ENCODE peak calls at places on chromosomes 5 and 9, in nine cellular contexts. F is WTC11, I is fibroblast of mammary gland, M is psoas muscle, L is endothelial cell, V is fibroblast of the aortic adventitia, Z is endodermal cell, K is body of pancreas, E is NB4. W is an unnamed sample.

GRCh38 chr5:115542651-115543364 is 1.8 kb downstream of the FEM1C start:
- DNase-seq in F (no peak), I (no peak), M (no peak), L (no peak), V (no peak), Z (no peak), K (no peak), E (peak; percentile 16), W (no peak)

GRCh38 chr5:150532996-150533395 is 25.1 kb downstream of the NDST1 start:
- DNase-seq in F (no peak), I (no peak), M (no peak), L (no peak), V (no peak), Z (no peak), K (no peak), E (no peak), W (no peak)

GRCh38 chr9:114995681-114996221 is 65.4 kb upstream of the TNFSF8 start:
- DNase-seq in F (no peak), I (no peak), M (no peak), L (no peak), V (no peak), Z (no peak), K (peak; percentile 26), E (peak; percentile 64), W (no peak)

GRCh38 chr9:21070171-21070571 is 7.6 kb downstream of the IFNB1 start:
- DNase-seq in F (peak; percentile 32), I (peak; percentile 94), M (no peak), L (peak; percentile 47), V (peak; percentile 99), Z (peak; percentile 67), K (peak; percentile 19), E (peak; percentile 65), W (peak; percentile 6)

GRCh38 chr9:97895695-97896332 is 26.5 kb downstream of the TRMO start:
- DNase-seq in F (peak; percentile 64), I (peak; percentile 54), M (no peak), L (peak; percentile 37), V (peak; percentile 27), Z (peak; percentile 87), K (no peak), E (peak; percentile 53), W (no peak)

GRCh38 chr5:110702704-110703103 is 23.8 kb downstream of the TMEM232 start:
- DNase-seq in F (no peak), I (no peak), M (no peak), L (no peak), V (no peak), Z (no peak), K (no peak), E (no peak), W (no peak)

GRCh38 chr5:139667730-139668063 is 19.5 kb downstream of the CXXC5 start:
- DNase-seq in F (no peak), I (peak; percentile 58), M (no peak), L (no peak), V (no peak), Z (no peak), K (no peak), E (no peak), W (no peak)

GRCh38 chr9:69865986-69866385 is 45.4 kb downstream of the CFAP95 start:
- DNase-seq in F (no peak), I (no peak), M (no peak), L (no peak), V (peak; percentile 31), Z (no peak), K (no peak), E (no peak), W (no peak)

GRCh38 chr5:35919191-35919590 is 19.2 kb downstream of the CAPSL start:
- DNase-seq in F (no peak), I (peak; percentile 82), M (no peak), L (no peak), V (peak; percentile 85), Z (no peak), K (no peak), E (no peak), W (no peak)

GRCh38 chr5:31824886-31825774 is 186.2 kb downstream of the PDZD2 start:
- DNase-seq in F (peak; percentile 52), I (peak; percentile 71), M (no peak), L (peak; percentile 62), V (peak; percentile 75), Z (peak; percentile 85), K (peak; percentile 48), E (peak; percentile 67), W (peak; percentile 59)

GRCh38 chr9:32863291-32863690 is 80.0 kb downstream of the TMEM215 start:
- DNase-seq in F (no peak), I (no peak), M (no peak), L (no peak), V (no peak), Z (no peak), K (no peak), E (no peak), W (no peak)

GRCh38 chr9:88971131-88971960 is 19.9 kb upstream of the S1PR3 start:
- DNase-seq in F (no peak), I (no peak), M (no peak), L (no peak), V (no peak), Z (peak; percentile 55), K (no peak), E (no peak), W (no peak)

GRCh38 chr5:40221796-40222195 is 457.9 kb upstream of the PTGER4 start:
- DNase-seq in F (no peak), I (peak; percentile 94), M (no peak), L (no peak), V (peak; percentile 73), Z (no peak), K (no peak), E (no peak), W (no peak)

GRCh38 chr5:14449052-14449661 is 132.4 kb upstream of the OTULINL start:
- DNase-seq in F (no peak), I (peak; percentile 99), M (no peak), L (no peak), V (peak; percentile 95), Z (no peak), K (no peak), E (no peak), W (no peak)

GRCh38 chr9:97398999-97399758 is 12.7 kb upstream of the TDRD7 start:
- DNase-seq in F (peak; percentile 83), I (peak; percentile 80), M (peak; percentile 71), L (peak; percentile 85), V (peak; percentile 68), Z (peak; percentile 95), K (peak; percentile 89), E (peak; percentile 77), W (peak; percentile 83)

GRCh38 chr9:38689678-38690077 is 30.3 kb downstream of the FAM240B start:
- DNase-seq in F (peak; percentile 42), I (no peak), M (no peak), L (no peak), V (peak; percentile 28), Z (peak; percentile 89), K (peak; percentile 36), E (no peak), W (no peak)

GRCh38 chr5:6522337-6522736 is 73.7 kb downstream of the UBE2QL1 start:
- DNase-seq in F (no peak), I (no peak), M (no peak), L (no peak), V (no peak), Z (no peak), K (no peak), E (no peak), W (no peak)

GRCh38 chr9:120284796-120285195 is 295.2 kb downstream of the CDK5RAP2 start:
- DNase-seq in F (no peak), I (no peak), M (no peak), L (no peak), V (no peak), Z (no peak), K (no peak), E (no peak), W (no peak)

GRCh38 chr9:127262621-127263020 is 2.0 kb upstream of the GARNL3 start:
- DNase-seq in F (no peak), I (no peak), M (no peak), L (no peak), V (no peak), Z (no peak), K (no peak), E (no peak), W (no peak)

GRCh38 chr9:128917151-128917849 is 3.5 kb upstream of the PHYHD1 start:
- DNase-seq in F (no peak), I (peak; percentile 88), M (peak; percentile 91), L (no peak), V (peak; percentile 92), Z (peak; percentile 38), K (peak; percentile 94), E (no peak), W (no peak)

GRCh38 chr9:74512416-74512815 is 15.3 kb downstream of the RORB start:
- DNase-seq in F (no peak), I (no peak), M (no peak), L (no peak), V (no peak), Z (no peak), K (no peak), E (no peak), W (no peak)

GRCh38 chr9:128001411-128002298 is 20.9 kb upstream of the EEIG1 start:
- DNase-seq in F (peak; percentile 46), I (peak; percentile 77), M (no peak), L (no peak), V (peak; percentile 93), Z (peak; percentile 85), K (no peak), E (no peak), W (peak; percentile 35)

GRCh38 chr9:86639899-86640379 is 285.7 kb upstream of the TUT7 start:
- DNase-seq in F (peak; percentile 22), I (no peak), M (no peak), L (peak; percentile 19), V (no peak), Z (peak; percentile 61), K (peak; percentile 32), E (no peak), W (peak; percentile 43)
- TF ChIP-seq CTCF in F (no peak), I (no peak), M (no peak), L (peak; percentile 27), V (peak; percentile 19), Z (peak; percentile 67), K (peak; percentile 32), E (no peak), W (peak; percentile 25)

GRCh38 chr5:163459888-163460561 is at the start of gene NUDCD2:
- DNase-seq in F (peak; percentile 93), I (peak; percentile 99), M (peak; percentile 99), L (peak; percentile 94), V (peak; percentile 99), Z (peak; percentile 99), K (peak; percentile 96), E (peak; percentile 98), W (peak; percentile 94)
- TF ChIP-seq CTCF in F (no peak), I (no peak), M (peak; percentile 28), L (no peak), V (no peak), Z (peak; percentile 56), K (peak; percentile 36), E (no peak), W (no peak)

DNA sequence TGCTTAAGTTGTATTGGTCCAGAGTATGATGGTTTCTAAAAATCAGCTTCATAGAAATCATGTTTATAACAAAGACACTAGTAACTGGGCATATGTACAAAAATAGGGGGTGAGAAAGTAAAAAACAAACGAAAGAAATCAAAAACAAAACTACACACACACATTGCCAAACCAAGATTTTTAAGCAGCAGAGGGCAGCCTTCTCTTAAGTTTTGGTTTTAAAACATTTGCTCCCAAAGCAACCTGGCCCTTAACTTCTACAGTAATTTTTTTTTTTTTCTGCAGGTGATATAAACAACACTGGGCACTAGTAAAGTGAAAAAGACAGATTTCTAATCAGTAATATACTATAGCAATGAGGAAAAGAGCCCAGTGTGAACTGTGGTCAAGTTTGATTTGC is 13.5 kb upstream of the GAPT start:
- DNase-seq in F (no peak), I (no peak), M (no peak), L (no peak), V (no peak), Z (no peak), K (no peak), E (peak; percentile 47), W (no peak)
- TF ChIP-seq CTCF in F (no peak), I (peak; percentile 11), M (no peak), L (peak; percentile 28), V (no peak), Z (peak; percentile 73), K (peak; percentile 30), E (peak; percentile 3), W (no peak)

GRCh38 chr5:169668732-169669131 is 31.7 kb downstream of the DOCK2 start:
- DNase-seq in F (no peak), I (no peak), M (no peak), L (no peak), V (peak; percentile 35), Z (peak; percentile 61), K (no peak), E (no peak), W (no peak)
- TF ChIP-seq CTCF in F (no peak), I (no peak), M (no peak), L (no peak), V (peak; percentile 11), Z (peak; percentile 22), K (no peak), E (no peak), W (no peak)